ENCODE peak calls at places on chromosomes 12 and 14, in four cellular contexts. K, S, G and Z are unnamed samples.
A peak's percentile ranks its signal among the peaks of the same experiment; 100 is the strongest.

GRCh38 chr12:1047898-1048660 is 57.1 kb downstream of the ERC1 start:
- DNase-seq in G (no peak), K (no peak), S (no peak), Z (no peak)

GRCh38 chr12:21451529-21451928 is 14.1 kb downstream of the PYROXD1 start:
- DNase-seq in S (no peak), G (no peak), K (no peak), Z (no peak)

GRCh38 chr12:96258451-96258933 is 64.3 kb downstream of the ELK3 start:
- DNase-seq in G (no peak), S (no peak), K (no peak), Z (no peak)

GRCh38 chr12:32108829-32109228 is 2.2 kb downstream of the BICD1 start:
- DNase-seq in G (no peak), S (no peak), K (no peak), Z (no peak)

GRCh38 chr14:53807580-53807979 is 149.0 kb downstream of the BMP4 start:
- DNase-seq in S (no peak), G (no peak), K (peak; percentile 8), Z (no peak)

GRCh38 chr14:105505101-105505500 is 14.1 kb downstream of the TEDC1 start:
- DNase-seq in K (no peak), S (no peak), G (no peak), Z (no peak)

GRCh38 chr14:89337912-89338311 is 79.1 kb downstream of the FOXN3 start:
- DNase-seq in K (no peak), S (no peak), G (no peak), Z (no peak)

GRCh38 chr12:102959391-102959790 is 1.9 kb downstream of the ASCL1 start:
- DNase-seq in S (no peak), K (no peak), G (no peak), Z (no peak)

GRCh38 chr12:52285851-52286530 is 5.3 kb downstream of the KRT81 start:
- DNase-seq in S (no peak), K (no peak), G (no peak), Z (no peak)

GRCh38 chr12:106080111-106080732 is 58.5 kb downstream of the NUAK1 start:
- DNase-seq in S (no peak), K (no peak), G (no peak), Z (no peak)

GRCh38 chr14:33914676-33915516 is 36.0 kb downstream of the EGLN3 start:
- DNase-seq in G (no peak), K (no peak), S (peak; percentile 24), Z (peak; percentile 79)
- TF ChIP-seq FOSL1 in G (no peak), K (no peak), S (peak; percentile 93), Z (peak; percentile 91)

GRCh38 chr12:113227686-113228391 is 6.6 kb downstream of the TPCN1 start:
- DNase-seq in G (no peak), K (no peak), S (no peak), Z (no peak)
- TF ChIP-seq ZNF274 in G (no peak), K (no peak), S (no peak), Z (no peak)

GRCh38 chr12:76237086-76237701 is 111.0 kb downstream of the BBS10 start:
- DNase-seq in K (no peak), S (no peak), G (peak; percentile 22), Z (no peak)

GRCh38 chr12:76238688-76239087 is 109.5 kb downstream of the BBS10 start:
- DNase-seq in G (peak; percentile 20), S (no peak), K (no peak), Z (no peak)

GRCh38 chr12:76242813-76243540 is 105.2 kb downstream of the BBS10 start:
- DNase-seq in S (no peak), K (no peak), G (no peak), Z (no peak)

GRCh38 chr12:76241371-76241770 is 106.8 kb downstream of the BBS10 start:
- DNase-seq in K (no peak), G (no peak), S (no peak), Z (no peak)

GRCh38 chr12:76240281-76240680 is 107.9 kb downstream of the BBS10 start:
- DNase-seq in S (no peak), K (no peak), G (peak; percentile 4), Z (no peak)
- TF ChIP-seq FOSL1 in S (no peak), K (no peak), G (no peak), Z (no peak)

GRCh38 chr12:57810450-57810849 is 8.1 kb downstream of the AVIL start:
- DNase-seq in S (no peak), K (no peak), G (no peak), Z (peak; percentile 34)
- TF ChIP-seq ZNF274 in S (no peak), K (no peak), G (no peak), Z (no peak)

DNA sequence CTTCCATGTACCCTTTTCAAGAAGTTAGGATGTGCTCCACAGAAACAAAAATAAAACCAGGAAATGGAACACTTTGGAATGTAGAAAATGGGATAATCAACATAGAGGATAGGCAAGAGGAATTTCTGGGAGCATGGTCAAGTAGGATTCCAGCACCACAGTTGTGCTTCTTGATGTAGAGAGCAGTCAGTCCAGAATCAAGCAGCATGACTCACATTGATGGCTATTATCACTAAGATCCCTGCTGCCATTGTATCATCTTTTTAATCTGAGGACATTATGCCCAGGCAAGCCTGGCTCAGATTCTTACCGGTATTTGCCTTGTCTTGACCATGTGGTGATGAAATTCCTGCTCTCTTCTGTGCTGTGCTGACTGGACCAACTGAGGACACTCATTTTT is 5.7 kb downstream of the ETFRF1 start:
- DNase-seq in K (no peak), S (no peak), G (no peak), Z (no peak)
- TF ChIP-seq FOSL1 in K (no peak), S (no peak), G (no peak), Z (no peak)

GRCh38 chr14:34232790-34233189 is 229.2 kb downstream of the SPTSSA start:
- DNase-seq in S (no peak), K (no peak), G (no peak), Z (no peak)

GRCh38 chr14:34234258-34234657 is 227.8 kb downstream of the SPTSSA start:
- DNase-seq in S (no peak), K (no peak), G (no peak), Z (no peak)

GRCh38 chr14:34229140-34229539 is 232.9 kb downstream of the SPTSSA start:
- DNase-seq in K (no peak), G (no peak), S (no peak), Z (no peak)

GRCh38 chr14:34233619-34234018 is 228.4 kb downstream of the SPTSSA start:
- DNase-seq in G (no peak), S (no peak), K (no peak), Z (no peak)

DNA sequence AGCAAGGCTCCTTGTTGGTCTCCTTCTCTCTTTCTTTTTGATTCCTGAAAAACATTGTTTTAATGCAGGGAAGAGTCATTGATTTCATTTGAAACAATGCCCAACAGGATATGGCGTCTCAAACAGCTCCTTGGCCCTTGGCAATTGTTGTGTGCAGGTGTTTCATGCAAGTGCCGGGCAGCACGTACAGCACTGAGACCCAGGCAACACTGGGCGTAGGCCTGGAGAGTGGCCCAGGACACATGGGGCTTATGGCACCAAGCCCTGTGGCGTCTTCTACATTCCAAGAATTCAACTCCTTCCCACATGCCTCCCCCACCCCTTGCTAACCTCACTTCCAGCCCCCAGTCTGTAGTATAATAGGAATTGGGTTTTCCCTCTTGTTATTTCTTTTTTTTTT is 230.4 kb downstream of the SPTSSA start:
- DNase-seq in S (no peak), G (no peak), K (no peak), Z (no peak)
- TF ChIP-seq ZNF274 in S (no peak), G (no peak), K (no peak), Z (no peak)

GRCh38 chr14:31934767-31935266 is 142.3 kb upstream of the ARHGAP5 start:
- DNase-seq in G (no peak), S (no peak), K (peak; percentile 90), Z (peak; percentile 58)
- TF ChIP-seq FOSL1 in G (no peak), S (no peak), K (no peak), Z (no peak)

GRCh38 chr14:86052868-86053267 is 522.9 kb downstream of the FLRT2 start:
- DNase-seq in S (no peak), G (no peak), K (no peak), Z (no peak)

GRCh38 chr14:86050072-86050683 is 520.2 kb downstream of the FLRT2 start:
- DNase-seq in S (no peak), G (no peak), K (no peak), Z (no peak)

GRCh38 chr14:86057018-86057667 is 527.2 kb downstream of the FLRT2 start:
- DNase-seq in G (no peak), S (peak; percentile 7), K (peak; percentile 6), Z (no peak)

GRCh38 chr14:86055512-86055911 is 525.6 kb downstream of the FLRT2 start:
- DNase-seq in G (no peak), K (no peak), S (no peak), Z (no peak)
- TF ChIP-seq ZNF274 in G (no peak), K (no peak), S (no peak), Z (no peak)

GRCh38 chr12:57772429-57773322 is at the start of gene EEF1AKMT3:
- DNase-seq in S (peak; percentile 69), K (peak; percentile 35), G (no peak), Z (no peak)
- TF ChIP-seq FOSL1 in S (no peak), K (no peak), G (no peak), Z (no peak)